ENCODE peak calls at places on chromosomes 13 and 19, in seven cellular contexts. G is SK-N-MC, O is mammary epithelial cell, E is MM.1S, K is hepatocyte, Y is NB4, V is left ventricle myocardium inferior. D is an unnamed sample.

GRCh38 chr19:19628499-19629134 is 597 bp upstream of the LPAR2 start:
- DNase-seq in E (no peak), G (no peak), Y (peak; percentile 93), V (no peak), O (peak; percentile 90), K (peak; percentile 84), D (peak; percentile 99)

GRCh38 chr13:20359335-20359734 is 127.2 kb upstream of the GJB6 start:
- DNase-seq in K (no peak), Y (peak; percentile 80), E (no peak), O (peak; percentile 99), G (no peak), V (no peak), D (no peak)

GRCh38 chr13:23183292-23183691 is 2.5 kb downstream of the SGCG start:
- DNase-seq in K (no peak), E (no peak), O (no peak), V (peak; percentile 41), Y (no peak), G (no peak), D (no peak)

GRCh38 chr13:44273991-44274810 is 99.4 kb upstream of the SERP2 start:
- DNase-seq in G (no peak), V (no peak), Y (no peak), E (peak; percentile 72), K (peak; percentile 34), O (no peak), D (no peak)

GRCh38 chr19:38037151-38037611 is 130.2 kb downstream of the SIPA1L3 start:
- DNase-seq in O (no peak), Y (no peak), E (no peak), G (no peak), V (no peak), K (no peak), D (peak; percentile 61)

GRCh38 chr13:102599451-102600012 is 2.7 kb downstream of the TPP2 start:
- DNase-seq in E (no peak), Y (peak; percentile 36), K (no peak), G (no peak), O (no peak), V (no peak), D (no peak)

GRCh38 chr13:37481005-37481857 is 117.3 kb downstream of the POSTN start:
- DNase-seq in O (peak; percentile 46), Y (no peak), V (no peak), G (no peak), K (no peak), E (no peak), D (no peak)

GRCh38 chr13:27379694-27380596 is 44.5 kb upstream of the GTF3A start:
- DNase-seq in O (peak; percentile 49), K (peak; percentile 87), E (peak; percentile 6), Y (peak; percentile 82), G (no peak), V (peak; percentile 36), D (peak; percentile 89)

GRCh38 chr13:98411617-98412310 is 165.1 kb downstream of the STK24 start:
- DNase-seq in E (no peak), O (no peak), G (no peak), V (peak; percentile 41), Y (peak; percentile 40), K (no peak), D (no peak)

DNA sequence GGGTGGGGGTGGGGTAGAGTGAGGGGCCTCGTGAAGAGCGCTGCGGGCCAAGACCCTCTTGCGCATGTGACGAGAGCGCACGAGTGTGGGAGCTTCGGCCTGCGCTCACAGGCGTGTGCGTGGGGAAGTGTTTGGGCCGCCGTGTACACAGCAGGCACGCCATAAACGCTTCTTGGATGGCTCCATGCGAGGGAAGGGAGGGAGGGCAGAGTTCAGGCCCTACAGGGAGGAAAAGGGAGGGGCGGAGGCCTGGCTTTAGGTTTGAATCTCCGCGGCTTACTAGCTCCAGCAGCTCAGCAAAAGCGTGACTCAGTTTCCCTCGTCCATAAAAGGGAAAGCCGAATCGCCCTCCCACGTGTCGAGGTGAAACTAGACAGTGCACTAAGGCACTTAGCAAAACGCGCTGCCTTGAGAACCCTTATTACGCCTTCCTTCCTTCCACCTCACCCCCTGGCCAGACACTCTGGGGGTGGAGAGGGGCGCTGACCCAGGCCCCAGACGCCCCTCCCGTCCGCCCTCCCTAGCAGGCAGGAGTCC is 12.5 kb downstream of the GADD45B start:
- DNase-seq in K (no peak), E (no peak), G (no peak), Y (peak; percentile 15), V (no peak), O (no peak), D (no peak)
- H3K4me3 ChIP-seq in K (no peak overlapping the region), E (no peak overlapping the region), G (no peak overlapping the region), Y (no peak overlapping the region), V (peak overlapping the region; percentile 70), O (no peak overlapping the region), D (peak overlapping the region; percentile 35)

GRCh38 chr19:41192574-41193419 is at the start of gene CYP2S1:
- DNase-seq in V (no peak), E (no peak), G (no peak), K (peak; percentile 82), Y (no peak), O (peak; percentile 28), D (peak; percentile 95)
- H3K4me3 ChIP-seq in V (peak within 1 kb of the TSS; percentile 48), E (no peak within 1 kb of the TSS), G (peak within 1 kb of the TSS; percentile 76), K (peak within 1 kb of the TSS; percentile 46), Y (no peak within 1 kb of the TSS), O (peak within 1 kb of the TSS; percentile 35), D (peak within 1 kb of the TSS; percentile 92)

GRCh38 chr19:47644199-47644598 is 35.3 kb downstream of the BICRA start:
- DNase-seq in O (no peak), K (no peak), G (no peak), Y (no peak), V (no peak), E (no peak), D (no peak)

GRCh38 chr19:47643281-47643680 is 34.3 kb downstream of the BICRA start:
- DNase-seq in E (no peak), G (no peak), O (no peak), V (no peak), K (no peak), Y (no peak), D (no peak)

GRCh38 chr19:47641891-47642485 is 33.1 kb downstream of the BICRA start:
- DNase-seq in V (no peak), K (no peak), O (peak; percentile 51), Y (no peak), E (no peak), G (no peak), D (no peak)

GRCh38 chr19:47646924-47647323 is 38.0 kb downstream of the BICRA start:
- DNase-seq in E (no peak), Y (no peak), V (no peak), G (no peak), K (no peak), O (no peak), D (no peak)

DNA sequence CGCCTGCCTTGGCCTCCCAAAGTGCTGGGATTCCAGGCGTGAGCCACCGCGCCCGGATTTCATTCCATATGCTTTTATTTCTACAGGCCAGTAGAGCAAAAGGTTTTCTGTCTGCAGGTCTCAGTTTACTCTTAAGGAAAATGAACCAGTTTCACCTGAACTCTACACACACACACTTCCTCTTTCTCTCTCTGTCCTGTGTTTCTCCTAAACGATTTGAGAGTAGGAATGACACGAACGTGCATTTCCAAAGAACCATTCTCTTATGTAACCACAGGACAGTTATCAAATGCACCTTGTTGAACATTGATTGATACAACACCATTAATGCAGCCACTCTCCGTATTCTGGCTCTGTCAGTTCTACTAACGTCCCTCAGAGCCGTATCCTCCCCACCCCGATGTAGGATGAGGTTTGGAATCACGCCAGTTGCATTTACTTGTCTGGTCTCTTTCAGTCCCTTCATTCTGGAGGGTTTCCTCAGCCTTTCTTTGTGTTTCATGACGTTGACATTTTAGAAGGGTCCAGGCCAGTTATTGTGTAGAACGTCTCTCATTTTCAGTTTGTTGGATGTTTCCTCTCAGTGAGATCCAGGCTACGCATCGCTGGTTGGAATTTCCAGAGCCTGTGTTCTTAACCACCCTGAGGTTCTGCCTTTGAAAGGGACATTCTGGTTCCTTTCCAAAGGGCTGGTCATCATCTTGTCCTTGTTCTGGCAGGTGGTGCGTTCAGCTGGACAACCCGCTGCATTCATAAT is 36.0 kb downstream of the BICRA start:
- DNase-seq in O (no peak), K (no peak), Y (no peak), V (no peak), E (no peak), G (peak; percentile 10), D (no peak)
- H3K4me3 ChIP-seq in O (no peak overlapping the region), K (no peak overlapping the region), Y (no peak overlapping the region), V (no peak overlapping the region), E (no peak overlapping the region), G (peak overlapping the region; percentile 44), D (no peak overlapping the region)

GRCh38 chr13:33728271-33729037 is 89.5 kb upstream of the RFC3 start:
- DNase-seq in V (peak; percentile 61), O (peak; percentile 25), K (no peak), G (no peak), Y (peak; percentile 79), E (peak; percentile 69), D (no peak)
- H3K4me3 ChIP-seq in V (no peak overlapping the region), O (no peak overlapping the region), K (no peak overlapping the region), G (no peak overlapping the region), Y (no peak overlapping the region), E (peak overlapping the region; percentile 20), D (no peak overlapping the region)

DNA sequence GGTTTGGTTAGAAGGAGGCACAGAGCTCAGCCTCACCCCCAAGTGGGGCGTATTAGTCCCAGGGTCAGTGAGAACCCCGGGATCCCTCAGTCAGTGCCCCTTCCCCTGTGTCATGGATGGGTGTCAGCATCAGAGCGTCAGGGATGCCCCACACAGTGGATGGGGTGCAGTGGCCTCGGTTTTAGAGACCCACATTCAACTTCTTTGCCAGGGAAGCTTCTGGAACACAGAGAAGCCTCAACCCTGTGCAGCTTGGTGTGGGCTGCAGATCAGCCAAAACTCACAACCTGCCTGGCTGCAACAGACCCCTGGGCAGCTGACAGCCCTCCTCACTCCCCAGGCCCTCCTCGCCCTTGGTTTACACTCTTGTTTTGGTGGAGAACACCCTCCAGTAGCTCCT is 10.9 kb downstream of the ZNF333 start:
- DNase-seq in Y (no peak), E (no peak), O (no peak), V (no peak), K (no peak), G (no peak), D (no peak)
- H3K4me3 ChIP-seq in Y (no peak overlapping the region), E (no peak overlapping the region), O (no peak overlapping the region), V (no peak overlapping the region), K (no peak overlapping the region), G (no peak overlapping the region), D (no peak overlapping the region)